ENCODE peak calls at places on chromosomes 4 and X, in eight cellular contexts. G, W, T, U, I, F, J and A are unnamed samples.

GRCh38 chr4:40132816-40133215 is 64.0 kb upstream of the RHOH start:
- DNase-seq in G (no peak), W (no peak), T (no peak), U (no peak), I (no peak), F (no peak), J (no peak), A (no peak)

GRCh38 chr4:123481034-123481433 is 84.4 kb downstream of the SPRY1 start:
- DNase-seq in G (peak; percentile 55), W (no peak), T (no peak), U (no peak), I (no peak), F (no peak), J (no peak), A (no peak)

GRCh38 chr4:16067515-16067914 is 16.3 kb downstream of the PROM1 start:
- DNase-seq in G (no peak), W (no peak), T (no peak), U (no peak), I (no peak), F (no peak), J (no peak), A (no peak)

GRCh38 chr4:9771069-9771468 is 10.4 kb upstream of the DRD5 start:
- DNase-seq in G (no peak), W (no peak), T (no peak), U (no peak), I (no peak), F (no peak), J (no peak), A (no peak)

GRCh38 chr4:153318696-153319320 is 25.7 kb upstream of the MND1 start:
- DNase-seq in G (peak; percentile 79), W (no peak), T (no peak), U (no peak), I (no peak), F (no peak), J (no peak), A (peak; percentile 42)

GRCh38 chrX:40550069-40550468 is 30.7 kb upstream of the ATP6AP2 start:
- DNase-seq in G (no peak), W (no peak), T (no peak), U (peak; percentile 72), I (no peak), F (no peak), J (no peak), A (no peak)

GRCh38 chr4:16079046-16079445 is 4.8 kb downstream of the PROM1 start:
- DNase-seq in G (no peak), W (no peak), T (no peak), U (no peak), I (no peak), F (no peak), J (no peak), A (no peak)

GRCh38 chr4:168522371-168522770 is 25.5 kb downstream of the PALLD start:
- DNase-seq in G (no peak), W (no peak), T (no peak), U (no peak), I (no peak), F (no peak), J (no peak), A (no peak)

GRCh38 chrX:120251471-120252011 is 929 bp downstream of the ZBTB33 start:
- DNase-seq in G (peak; percentile 23), W (no peak), T (no peak), U (no peak), I (peak; percentile 53), F (no peak), J (no peak), A (peak; percentile 15)

GRCh38 chr4:100790838-100791615 is 273.2 kb upstream of the EMCN start:
- DNase-seq in G (no peak), W (no peak), T (no peak), U (no peak), I (no peak), F (no peak), J (no peak), A (no peak)

GRCh38 chr4:100295792-100296191 is 105.5 kb upstream of the DDIT4L start:
- DNase-seq in G (peak; percentile 84), W (no peak), T (no peak), U (no peak), I (no peak), F (no peak), J (no peak), A (no peak)

GRCh38 chrX:122504026-122504425 is 680.1 kb upstream of the GRIA3 start:
- DNase-seq in G (no peak), W (no peak), T (no peak), U (no peak), I (no peak), F (no peak), J (no peak), A (no peak)

GRCh38 chr4:12173496-12173895 is 744.8 kb upstream of the HS3ST1 start:
- DNase-seq in G (no peak), W (no peak), T (no peak), U (no peak), I (no peak), F (no peak), J (no peak), A (no peak)

GRCh38 chr4:13615162-13615561 is 12.4 kb downstream of the BOD1L1 start:
- DNase-seq in G (no peak), W (no peak), T (no peak), U (no peak), I (no peak), F (no peak), J (no peak), A (no peak)

GRCh38 chrX:69066021-69066757 is 99.1 kb downstream of the PJA1 start:
- DNase-seq in G (no peak), W (no peak), T (no peak), U (peak; percentile 36), I (no peak), F (no peak), J (no peak), A (no peak)

GRCh38 chr4:150972592-150972991 is 42.5 kb downstream of the LRBA start:
- DNase-seq in G (peak; percentile 59), W (no peak), T (no peak), U (no peak), I (no peak), F (no peak), J (no peak), A (no peak)

GRCh38 chr4:2132438-2132837 is 73.3 kb downstream of the NAT8L start:
- DNase-seq in G (peak; percentile 8), W (no peak), T (no peak), U (no peak), I (no peak), F (no peak), J (no peak), A (no peak)
- H3K4me3 ChIP-seq in G (no peak overlapping the region), W (no peak overlapping the region), T (no peak overlapping the region), U (no peak overlapping the region), I (no peak overlapping the region), F (no peak overlapping the region), J (no peak overlapping the region), A (no peak overlapping the region)

GRCh38 chr4:24089831-24090531 is 200.1 kb upstream of the PPARGC1A start:
- DNase-seq in G (peak; percentile 49), W (no peak), T (no peak), U (no peak), I (no peak), F (no peak), J (no peak), A (no peak)
- H3K4me3 ChIP-seq in G (no peak overlapping the region), W (no peak overlapping the region), T (no peak overlapping the region), U (no peak overlapping the region), I (no peak overlapping the region), F (no peak overlapping the region), J (no peak overlapping the region), A (no peak overlapping the region)

GRCh38 chr4:118280501-118281218 is 72.1 kb downstream of the PRSS12 start:
- DNase-seq in G (peak; percentile 89), W (no peak), T (peak; percentile 68), U (no peak), I (peak; percentile 49), F (no peak), J (no peak), A (peak; percentile 58)
- H3K4me3 ChIP-seq in G (peak overlapping the region; percentile 91), W (no peak overlapping the region), T (no peak overlapping the region), U (peak overlapping the region; percentile 80), I (peak overlapping the region; percentile 75), F (no peak overlapping the region), J (peak overlapping the region; percentile 83), A (peak overlapping the region; percentile 92)

GRCh38 chr4:181140037-181140603 is 1103.1 kb upstream of the TENM3 start:
- DNase-seq in G (peak; percentile 47), W (no peak), T (no peak), U (no peak), I (no peak), F (no peak), J (no peak), A (no peak)

GRCh38 chr4:181148470-181148869 is 1094.7 kb upstream of the TENM3 start:
- DNase-seq in G (no peak), W (no peak), T (no peak), U (no peak), I (no peak), F (no peak), J (no peak), A (no peak)

GRCh38 chr4:181146031-181146430 is 1097.2 kb upstream of the TENM3 start:
- DNase-seq in G (no peak), W (no peak), T (no peak), U (no peak), I (no peak), F (no peak), J (no peak), A (no peak)

GRCh38 chr4:181147421-181147951 is 1095.7 kb upstream of the TENM3 start:
- DNase-seq in G (no peak), W (no peak), T (no peak), U (no peak), I (no peak), F (no peak), J (no peak), A (no peak)

DNA sequence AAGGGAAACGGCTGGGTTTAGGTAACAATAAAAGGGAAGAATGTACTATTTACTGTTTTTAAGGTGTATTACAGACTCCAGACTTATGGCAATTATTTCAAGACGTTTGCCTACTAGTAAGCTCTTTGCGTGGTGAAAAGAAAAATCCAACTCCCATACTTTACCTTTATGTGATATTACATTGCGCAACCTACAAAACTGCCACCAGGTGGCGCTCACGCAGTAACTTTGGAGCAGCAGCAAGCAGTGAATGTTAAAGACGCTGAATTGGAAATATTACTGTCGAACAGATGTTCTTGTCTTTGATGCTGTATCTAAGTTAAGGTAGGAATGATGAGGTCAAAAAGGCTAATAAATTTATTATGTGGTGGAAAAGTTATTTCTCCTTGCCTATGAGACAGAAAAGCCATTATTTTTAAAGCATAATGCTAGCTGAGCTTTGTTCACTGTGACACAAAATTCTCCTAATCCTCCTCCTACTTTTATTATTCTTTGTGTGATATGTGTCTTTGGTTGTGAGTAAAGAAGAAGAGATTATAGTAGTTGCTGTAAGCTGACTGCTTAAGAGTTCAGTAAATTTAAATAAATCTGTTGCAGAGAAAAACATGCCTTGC is 1099.9 kb upstream of the TENM3 start:
- DNase-seq in G (peak; percentile 86), W (peak; percentile 39), T (peak; percentile 53), U (peak; percentile 89), I (peak; percentile 71), F (peak; percentile 19), J (peak; percentile 86), A (peak; percentile 61)
- H3K4me3 ChIP-seq in G (no peak overlapping the region), W (no peak overlapping the region), T (no peak overlapping the region), U (no peak overlapping the region), I (no peak overlapping the region), F (no peak overlapping the region), J (no peak overlapping the region), A (no peak overlapping the region)